ENCODE peak calls at places on chromosomes 13 and 19, in four cellular contexts. Q is uterus, X is PC-3, M is HCT116. F is an unnamed sample. For H3K4me1, the result is how much of the 10 kb centered on the place peaks cover.

GRCh38 chr13:37984357-37984756 is 114.8 kb upstream of the TRPC4 start:
- DNase-seq in Q (no peak), X (no peak), M (no peak), F (no peak)

GRCh38 chr13:20197361-20197834 is 4.7 kb upstream of the GJB2 start:
- DNase-seq in Q (no peak), X (peak), M (peak), F (no peak)

GRCh38 chr13:35839746-35840273 is 291.4 kb downstream of the DCLK1 start:
- DNase-seq in M (no peak), Q (no peak), X (no peak), F (no peak)

GRCh38 chr13:86692291-86692690 is 893.1 kb upstream of the SLITRK6 start:
- DNase-seq in X (no peak), Q (no peak), M (no peak), F (no peak)

GRCh38 chr13:34941436-34941834 is 635 bp upstream of the NBEA start:
- DNase-seq in M (no peak), Q (no peak), X (no peak), F (no peak)

GRCh38 chr19:41325947-41326706 is 16.2 kb downstream of the CCDC97 start:
- DNase-seq in X (peak), M (no peak), Q (no peak), F (no peak)

GRCh38 chr13:21074601-21075302 is 13.4 kb upstream of the LATS2 start:
- DNase-seq in Q (no peak), X (no peak), M (no peak), F (no peak)

GRCh38 chr13:44259045-44260042 is 114.3 kb upstream of the SERP2 start:
- DNase-seq in M (no peak), Q (peak), X (peak), F (peak)

GRCh38 chr19:40585677-40586422 is 9.2 kb downstream of the SHKBP1 start:
- DNase-seq in M (no peak), X (peak), Q (no peak), F (peak)

GRCh38 chr13:20105161-20105689 is 55.6 kb downstream of the GJA3 start:
- DNase-seq in X (no peak), M (no peak), Q (no peak), F (no peak)

GRCh38 chr13:110560606-110561334 is 752 bp downstream of the RAB20 start:
- DNase-seq in M (no peak), Q (peak), X (peak), F (peak)

GRCh38 chr13:20843177-20843576 is 59.4 kb downstream of the XPO4 start:
- DNase-seq in Q (no peak), X (no peak), M (no peak), F (no peak)

GRCh38 chr19:48900477-48901452 is 653 bp downstream of the NUCB1 start:
- DNase-seq in Q (no peak), M (no peak), X (peak), F (no peak)

GRCh38 chr19:50607874-50608785 is 31.6 kb downstream of the SYT3 start:
- DNase-seq in X (peak), Q (peak), M (peak), F (peak)

GRCh38 chr19:46963093-46963734 is 56.4 kb upstream of the NPAS1 start:
- DNase-seq in Q (no peak), X (peak), M (no peak), F (no peak)

GRCh38 chr19:45591004-45591637 is 6.5 kb upstream of the OPA3 start:
- DNase-seq in Q (no peak), M (no peak), X (no peak), F (no peak)

GRCh38 chr19:14560776-14561108 is 11.1 kb downstream of the NDUFB7 start:
- DNase-seq in X (no peak), M (no peak), Q (no peak), F (no peak)

GRCh38 chr13:85806553-85807175 is 7.4 kb upstream of the SLITRK6 start:
- DNase-seq in Q (no peak), X (peak), M (peak), F (no peak)

GRCh38 chr19:29098863-29099481 is 114.0 kb downstream of the UQCRFS1 start:
- DNase-seq in X (peak), M (no peak), Q (peak), F (peak)

GRCh38 chr13:26048745-26049144 is 3.1 kb downstream of the SHISA2 start:
- DNase-seq in M (no peak), Q (no peak), X (no peak), F (no peak)

GRCh38 chr13:110759710-110760109 is 46.2 kb downstream of the ING1 start:
- DNase-seq in Q (no peak), M (no peak), X (peak), F (no peak)

GRCh38 chr19:32599736-32600157 is 18.8 kb downstream of the PDCD5 start:
- DNase-seq in M (peak), Q (no peak), X (peak), F (no peak)

GRCh38 chr19:23305555-23305954 is 55.4 kb upstream of the ZNF724 start:
- DNase-seq in Q (no peak), M (no peak), X (no peak), F (no peak)

GRCh38 chr13:47518530-47518929 is 482.5 kb downstream of the SUCLA2 start:
- DNase-seq in M (no peak), Q (no peak), X (no peak), F (no peak)

GRCh38 chr13:94534171-94534570 is 54.7 kb upstream of the DCT start:
- DNase-seq in Q (no peak), X (no peak), M (no peak), F (no peak)

DNA sequence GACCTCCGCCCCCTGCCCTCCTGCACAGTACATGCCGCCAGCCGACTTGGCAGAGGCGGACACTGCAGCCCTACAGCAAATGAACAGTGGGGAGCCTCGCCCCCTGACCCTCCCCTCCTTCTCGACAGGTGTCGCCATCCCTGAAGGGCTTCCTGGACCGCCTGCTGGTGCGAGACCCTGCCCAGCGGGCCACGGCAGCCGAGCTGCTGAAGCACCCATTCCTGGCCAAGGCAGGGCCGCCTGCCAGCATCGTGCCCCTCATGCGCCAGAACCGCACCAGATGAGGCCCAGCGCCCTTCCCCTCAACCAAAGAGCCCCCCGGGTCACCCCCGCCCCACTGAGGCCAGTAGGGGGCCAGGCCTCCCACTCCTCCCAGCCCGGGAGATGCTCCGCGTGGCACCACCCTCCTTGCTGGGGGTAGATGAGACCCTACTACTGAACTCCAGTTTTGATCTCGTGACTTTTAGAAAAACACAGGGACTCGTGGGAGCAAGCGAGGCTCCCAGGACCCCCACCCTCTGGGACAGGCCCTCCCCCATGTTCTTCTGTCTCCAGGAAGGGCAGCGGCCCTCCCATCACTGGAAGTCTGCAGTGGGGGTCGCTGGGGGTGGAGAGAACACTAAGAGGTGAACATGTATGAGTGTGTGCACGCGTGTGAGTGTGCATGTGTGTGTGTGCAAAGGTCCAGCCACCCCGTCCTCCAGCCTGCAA is 18.3 kb upstream of the NCCRP1 start:
- DNase-seq in M (no peak), X (no peak), Q (no peak), F (no peak)
- H3K27ac ChIP-seq in M (no peak), X (no peak), Q (no peak), F (no peak)

GRCh38 chr19:39465956-39466747 is 14.5 kb upstream of the TIMM50 start:
- DNase-seq in X (no peak), M (no peak), Q (no peak), F (no peak)
- TF ChIP-seq CTCF in X (no peak), M (no peak), Q (no peak), F (no peak)

GRCh38 chr19:7923295-7924191 is 2.4 kb downstream of the CTXN1 start:
- DNase-seq in X (no peak), Q (peak), M (no peak), F (no peak)

GRCh38 chr19:7922841-7923205 is 2.7 kb downstream of the SNAPC2 start:
- DNase-seq in M (no peak), Q (no peak), X (no peak), F (no peak)

GRCh38 chr19:7920520-7921301 is 573 bp downstream of the SNAPC2 start:
- DNase-seq in M (peak), X (peak), Q (peak), F (peak)

GRCh38 chr19:7921302-7921954 is 1.3 kb downstream of the SNAPC2 start:
- DNase-seq in Q (no peak), M (no peak), X (no peak), F (no peak)

DNA sequence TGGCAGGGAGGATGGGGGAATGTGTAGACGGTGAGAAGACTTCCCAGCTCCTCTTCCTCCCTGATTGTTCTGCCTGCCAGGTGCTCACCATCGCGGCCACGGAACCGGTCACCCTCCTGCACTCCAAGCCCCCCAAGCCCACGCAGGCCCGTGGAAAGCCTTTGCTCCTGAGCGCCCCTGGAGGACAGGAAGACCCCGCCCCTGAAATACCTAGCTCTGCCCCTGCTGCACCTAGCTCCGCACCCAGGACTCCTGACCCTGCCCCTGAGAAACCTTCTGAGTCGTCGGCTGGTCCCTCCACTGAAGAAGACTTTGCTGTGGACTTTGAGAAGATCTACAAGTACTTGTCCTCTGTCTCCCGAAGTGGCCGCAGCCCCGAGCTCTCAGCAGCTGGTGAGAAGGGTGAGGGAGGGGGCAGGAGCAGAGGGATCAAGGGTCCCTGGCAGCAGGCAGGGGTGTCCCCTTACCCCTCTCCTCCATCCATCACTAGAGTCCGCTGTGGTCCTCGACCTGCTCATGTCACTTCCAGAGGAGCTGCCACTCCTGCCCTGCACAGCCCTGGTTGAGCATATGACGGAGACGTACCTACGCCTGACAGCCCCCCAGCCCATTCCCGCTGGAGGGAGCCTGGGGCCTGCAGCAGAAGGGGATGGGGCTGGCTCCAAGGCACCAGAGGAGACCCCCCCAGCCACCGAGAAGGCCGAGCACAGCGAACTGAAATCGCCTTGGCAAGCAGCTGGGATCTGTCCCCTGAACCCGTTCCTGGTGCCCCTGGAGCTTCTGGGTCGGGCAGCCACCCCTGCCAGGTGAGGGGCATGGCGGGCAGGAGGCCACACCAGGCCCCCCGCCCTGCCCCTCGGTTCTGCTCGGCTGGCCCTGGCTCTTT is 2.1 kb downstream of the SNAPC2 start:
- DNase-seq in Q (no peak), M (no peak), X (no peak), F (no peak)
- H3K4me1 ChIP-seq in Q (under half), M (half or more), X (under half), F (under half)

GRCh38 chr13:108005231-108005630 is 210.1 kb downstream of the LIG4 start:
- DNase-seq in Q (no peak), X (no peak), M (no peak), F (no peak)
- H3K27ac ChIP-seq in Q (no peak), X (no peak), M (no peak), F (no peak)

GRCh38 chr19:35392742-35393350 is 22.0 kb downstream of the GPR42 start:
- DNase-seq in M (no peak), X (no peak), Q (no peak), F (no peak)

GRCh38 chr19:35383536-35383935 is 12.7 kb downstream of the GPR42 start:
- DNase-seq in X (no peak), M (no peak), Q (no peak), F (no peak)

GRCh38 chr19:35388277-35389054 is 17.6 kb downstream of the GPR42 start:
- DNase-seq in M (no peak), X (no peak), Q (no peak), F (no peak)

DNA sequence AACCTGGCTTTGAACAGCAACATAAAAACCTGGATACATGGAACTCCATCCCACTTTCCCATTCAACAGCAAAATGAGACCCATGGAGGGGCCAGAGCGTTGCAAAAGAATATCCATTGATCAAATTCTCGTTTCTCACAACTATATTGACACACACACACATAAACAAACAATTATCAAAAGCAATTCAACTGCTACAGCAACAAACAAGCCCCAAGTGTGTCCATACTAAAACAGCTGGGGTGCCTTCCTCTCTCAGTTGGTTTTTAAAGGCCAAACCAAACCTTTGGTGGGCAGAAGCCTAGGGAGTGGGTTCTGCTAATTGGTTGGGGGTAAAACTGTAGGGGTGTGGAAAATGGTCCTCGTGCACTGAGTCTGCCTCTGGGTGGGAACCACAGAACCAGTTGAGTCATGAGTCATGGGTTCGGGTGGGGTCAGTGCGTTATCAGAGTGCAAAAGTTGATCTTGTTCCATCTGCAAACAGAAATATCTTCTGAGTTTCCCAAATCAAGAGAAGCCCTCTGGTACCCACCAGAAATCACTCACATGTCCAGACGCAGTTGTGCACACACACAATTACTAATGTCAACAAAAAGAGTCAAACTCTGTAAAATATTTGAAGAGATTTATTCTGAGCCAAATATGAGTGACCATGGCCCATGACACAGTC is 18.5 kb downstream of the GPR42 start:
- DNase-seq in X (no peak), M (no peak), Q (no peak), F (no peak)
- TF ChIP-seq CTCF in X (no peak), M (no peak), Q (no peak), F (no peak)

DNA sequence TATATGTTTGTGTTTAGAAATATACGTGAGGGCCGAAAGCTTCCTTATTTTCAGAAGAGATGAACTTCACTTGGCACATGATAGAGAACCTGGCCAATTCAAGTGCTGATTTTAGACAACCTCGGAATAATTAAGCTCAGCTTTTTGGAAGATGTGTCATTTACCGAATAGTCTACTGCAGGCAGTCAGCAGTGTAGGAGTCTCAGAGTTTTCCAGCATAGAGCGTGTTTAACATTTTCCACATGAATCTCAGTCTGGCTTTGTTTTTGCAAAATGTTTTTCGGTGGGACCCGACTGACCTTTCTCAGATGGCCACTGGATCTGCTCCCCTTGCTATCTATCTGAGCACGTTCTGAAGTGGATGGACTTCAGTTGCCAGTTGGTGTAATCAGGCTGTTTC is 4.7 kb downstream of the RNASEH2B start:
- DNase-seq in X (no peak), M (no peak), Q (no peak), F (no peak)
- H3K4me1 ChIP-seq in X (under half), M (under half), Q (under half), F (under half)

GRCh38 chr19:18420931-18421330 is 1.7 kb downstream of the SSBP4 start:
- DNase-seq in Q (peak), M (no peak), X (no peak), F (no peak)

GRCh38 chr19:18421371-18421959 is 2.3 kb downstream of the SSBP4 start:
- DNase-seq in X (no peak), M (no peak), Q (peak), F (no peak)

GRCh38 chr19:18424122-18424889 is 5.1 kb downstream of the SSBP4 start:
- DNase-seq in Q (no peak), M (no peak), X (no peak), F (no peak)

GRCh38 chr19:18423258-18424020 is 4.2 kb downstream of the SSBP4 start:
- DNase-seq in X (no peak), Q (no peak), M (no peak), F (no peak)

DNA sequence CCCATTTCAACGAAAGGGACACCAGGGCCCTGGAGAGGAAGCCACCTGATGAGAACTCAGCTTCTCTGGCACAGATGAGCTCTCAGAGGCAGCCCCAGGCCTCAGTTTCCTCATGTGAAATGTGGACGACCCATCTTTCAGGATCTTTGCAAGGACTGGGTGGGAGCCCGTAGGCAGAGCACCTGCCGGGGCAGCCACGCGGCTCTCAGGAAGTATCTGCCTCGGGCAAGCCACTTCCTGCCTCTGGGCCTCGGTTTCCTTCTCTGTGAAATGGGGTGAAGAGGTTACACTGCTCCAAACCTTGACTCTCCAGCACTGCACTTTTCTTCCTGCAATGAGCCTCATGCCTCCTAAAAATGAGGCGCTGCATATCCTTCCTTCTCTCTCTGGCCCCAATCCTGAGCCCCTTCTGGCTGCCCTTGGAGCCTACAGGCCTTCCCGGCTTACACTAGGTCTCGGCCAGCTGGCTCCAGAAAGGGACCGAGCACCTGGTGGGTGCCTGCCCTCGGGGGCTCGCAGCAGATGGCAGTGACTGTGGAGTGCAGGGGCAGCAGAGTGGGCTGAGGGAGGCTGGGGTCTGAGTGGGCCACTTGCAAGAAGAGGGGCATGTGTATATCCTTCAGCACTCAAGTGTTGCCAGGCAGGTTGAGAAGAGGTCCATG is 3.5 kb downstream of the SSBP4 start:
- DNase-seq in M (no peak), X (no peak), Q (peak), F (no peak)
- H3K27ac ChIP-seq in M (no peak), X (no peak), Q (no peak), F (no peak)

GRCh38 chr19:10499550-10500246 is 3.5 kb downstream of the KEAP1 start:
- DNase-seq in Q (no peak), M (no peak), X (no peak), F (no peak)

GRCh38 chr19:10503002-10503789 is at the start of gene KEAP1:
- DNase-seq in Q (no peak), X (peak), M (no peak), F (peak)

GRCh38 chr19:10501971-10502523 is 1.1 kb downstream of the KEAP1 start:
- DNase-seq in Q (peak), M (no peak), X (peak), F (no peak)

GRCh38 chr19:10500247-10500592 is 2.9 kb downstream of the KEAP1 start:
- DNase-seq in Q (no peak), M (no peak), X (no peak), F (no peak)

GRCh38 chr19:10502524-10503001 is 593 bp downstream of the KEAP1 start:
- DNase-seq in Q (peak), M (peak), X (peak), F (no peak)
- TF ChIP-seq CTCF in Q (peak), M (no peak), X (no peak), F (peak)

GRCh38 chr19:1269065-1269477 is at the start of gene CIRBP:
- DNase-seq in M (peak), Q (peak), X (peak), F (peak)
- H3K4me1 ChIP-seq in M (half or more), Q (half or more), X (half or more), F (under half)

GRCh38 chr19:3157096-3157845 is 21.3 kb upstream of the S1PR4 start:
- DNase-seq in M (no peak), Q (no peak), X (no peak), F (no peak)
- H3K27ac ChIP-seq in M (no peak), Q (no peak), X (no peak), F (no peak)

F was measured in foreskin keratinocyte.